ENCODE peak calls at places on chromosomes 11 and 22, in eight cellular contexts. I, X, R, V, S, T, D and H are unnamed samples.

GRCh38 chr11:2590131-2590950 is 109.5 kb downstream of the KCNQ1OT1 start:
- DNase-seq in V (no peak), X (no peak), S (no peak), R (no peak), D (no peak), T (no peak), I (no peak), H (no peak)

GRCh38 chr11:128632151-128632791 is 44.9 kb upstream of the ETS1 start:
- DNase-seq in R (no peak), T (peak), S (no peak), I (peak), V (peak), D (peak), X (peak), H (peak)

GRCh38 chr22:44884968-44885805 is 124.6 kb downstream of the PHF21B start:
- DNase-seq in X (no peak), S (no peak), D (peak), T (no peak), R (no peak), I (peak), V (no peak), H (no peak)

GRCh38 chr11:30147293-30147692 is 83.5 kb upstream of the FSHB start:
- DNase-seq in V (no peak), I (no peak), S (no peak), D (no peak), T (no peak), R (no peak), X (no peak), H (no peak)

GRCh38 chr11:122808494-122808893 is 29.8 kb upstream of the CRTAM start:
- DNase-seq in T (peak), D (no peak), S (no peak), R (no peak), V (peak), X (no peak), I (peak), H (peak)

GRCh38 chr11:128323381-128323780 is 264.0 kb downstream of the ETS1 start:
- DNase-seq in I (no peak), D (peak), T (peak), X (no peak), V (peak), S (no peak), R (no peak), H (peak)

GRCh38 chr11:117826832-117827231 is 2.3 kb upstream of the FXYD2 start:
- DNase-seq in D (peak), R (peak), S (no peak), T (no peak), V (no peak), X (no peak), I (no peak), H (no peak)

GRCh38 chr11:74319139-74319538 is 7.7 kb upstream of the P4HA3 start:
- DNase-seq in D (peak), S (no peak), V (peak), T (peak), X (no peak), I (peak), R (no peak), H (peak)

GRCh38 chr11:105489431-105489830 is 120.4 kb upstream of the GRIA4 start:
- DNase-seq in X (peak), T (no peak), D (no peak), I (peak), V (peak), S (no peak), R (no peak), H (peak)

GRCh38 chr11:74316772-74317505 is 5.5 kb upstream of the P4HA3 start:
- DNase-seq in I (peak), S (no peak), X (no peak), R (no peak), T (peak), D (no peak), V (peak), H (peak)

GRCh38 chr22:46348099-46348695 is 12.7 kb downstream of the TRMU start:
- DNase-seq in S (no peak), T (no peak), V (no peak), X (no peak), R (peak), D (no peak), I (no peak), H (no peak)